ENCODE peak calls at places on chromosome 17, in four cellular contexts. W is MCF 10A, B is GM23338, O is cardiac muscle cell. E is an unnamed sample.
A peak's percentile ranks its signal among the peaks of the same experiment; 100 is the strongest.

GRCh38 chr17:82281502-82282238 is 8.2 kb upstream of the CSNK1D start:
- DNase-seq in W (peak; percentile 94), B (no peak), O (no peak), E (no peak)

GRCh38 chr17:77501101-77501566 is 360.4 kb downstream of the SEC14L1 start:
- DNase-seq in W (no peak), B (peak; percentile 86), O (peak; percentile 35), E (no peak)

GRCh38 chr17:78748730-78749317 is 33.2 kb downstream of the CYTH1 start:
- DNase-seq in W (peak; percentile 56), B (no peak), O (peak; percentile 54), E (peak; percentile 32)

GRCh38 chr17:51670899-51671298 is 410.6 kb downstream of the UTP18 start:
- DNase-seq in W (no peak), B (no peak), O (no peak), E (no peak)

GRCh38 chr17:35074711-35075707 is 11.5 kb upstream of the RFFL start:
- DNase-seq in W (no peak), B (no peak), O (no peak), E (no peak)

GRCh38 chr17:75877752-75878173 is 618 bp downstream of the TRIM47 start:
- DNase-seq in W (peak; percentile 76), B (peak; percentile 91), O (peak; percentile 78), E (no peak)

GRCh38 chr17:17645961-17646360 is 35.3 kb upstream of the RAI1 start:
- DNase-seq in W (no peak), B (no peak), O (peak; percentile 40), E (no peak)

GRCh38 chr17:59074494-59074893 is 32.2 kb downstream of the TRIM37 start:
- DNase-seq in W (peak; percentile 36), B (no peak), O (peak; percentile 48), E (peak; percentile 22)

GRCh38 chr17:47850692-47851573 is at the start of gene SP6:
- DNase-seq in W (peak; percentile 87), B (peak; percentile 93), O (peak; percentile 62), E (no peak)

GRCh38 chr17:40399185-40399584 is 18.5 kb downstream of the TOP2A start:
- DNase-seq in W (peak; percentile 61), B (peak; percentile 73), O (peak; percentile 77), E (peak; percentile 34)

GRCh38 chr17:79279320-79279719 is 204.7 kb downstream of the ENGASE start:
- DNase-seq in W (no peak), B (no peak), O (no peak), E (no peak)

GRCh38 chr17:50660042-50660886 is 25.6 kb downstream of the ABCC3 start:
- DNase-seq in W (peak; percentile 82), B (no peak), O (peak; percentile 58), E (no peak)

GRCh38 chr17:74132354-74132753 is 71.1 kb upstream of the RPL38 start:
- DNase-seq in W (no peak), B (no peak), O (no peak), E (no peak)

GRCh38 chr17:13786000-13786598 is 184.4 kb upstream of the HS3ST3A1 start:
- DNase-seq in W (no peak), B (no peak), O (peak; percentile 43), E (peak; percentile 18)

GRCh38 chr17:69898606-69899005 is 176.4 kb upstream of the KCNJ16 start:
- DNase-seq in W (no peak), B (no peak), O (peak; percentile 16), E (no peak)

GRCh38 chr17:9959377-9959981 is 54.4 kb upstream of the RCVRN start:
- DNase-seq in W (peak; percentile 34), B (peak; percentile 87), O (peak; percentile 67), E (peak; percentile 8)

GRCh38 chr17:41697122-41697962 is 8.7 kb downstream of the EIF1 start:
- DNase-seq in W (peak; percentile 54), B (no peak), O (peak; percentile 85), E (no peak)

GRCh38 chr17:29557085-29557697 is 9.6 kb downstream of the ABHD15 start:
- DNase-seq in W (no peak), B (no peak), O (peak; percentile 54), E (no peak)

GRCh38 chr17:40901981-40902862 is 17.2 kb upstream of the KRT20 start:
- DNase-seq in W (peak; percentile 75), B (no peak), O (no peak), E (no peak)

DNA sequence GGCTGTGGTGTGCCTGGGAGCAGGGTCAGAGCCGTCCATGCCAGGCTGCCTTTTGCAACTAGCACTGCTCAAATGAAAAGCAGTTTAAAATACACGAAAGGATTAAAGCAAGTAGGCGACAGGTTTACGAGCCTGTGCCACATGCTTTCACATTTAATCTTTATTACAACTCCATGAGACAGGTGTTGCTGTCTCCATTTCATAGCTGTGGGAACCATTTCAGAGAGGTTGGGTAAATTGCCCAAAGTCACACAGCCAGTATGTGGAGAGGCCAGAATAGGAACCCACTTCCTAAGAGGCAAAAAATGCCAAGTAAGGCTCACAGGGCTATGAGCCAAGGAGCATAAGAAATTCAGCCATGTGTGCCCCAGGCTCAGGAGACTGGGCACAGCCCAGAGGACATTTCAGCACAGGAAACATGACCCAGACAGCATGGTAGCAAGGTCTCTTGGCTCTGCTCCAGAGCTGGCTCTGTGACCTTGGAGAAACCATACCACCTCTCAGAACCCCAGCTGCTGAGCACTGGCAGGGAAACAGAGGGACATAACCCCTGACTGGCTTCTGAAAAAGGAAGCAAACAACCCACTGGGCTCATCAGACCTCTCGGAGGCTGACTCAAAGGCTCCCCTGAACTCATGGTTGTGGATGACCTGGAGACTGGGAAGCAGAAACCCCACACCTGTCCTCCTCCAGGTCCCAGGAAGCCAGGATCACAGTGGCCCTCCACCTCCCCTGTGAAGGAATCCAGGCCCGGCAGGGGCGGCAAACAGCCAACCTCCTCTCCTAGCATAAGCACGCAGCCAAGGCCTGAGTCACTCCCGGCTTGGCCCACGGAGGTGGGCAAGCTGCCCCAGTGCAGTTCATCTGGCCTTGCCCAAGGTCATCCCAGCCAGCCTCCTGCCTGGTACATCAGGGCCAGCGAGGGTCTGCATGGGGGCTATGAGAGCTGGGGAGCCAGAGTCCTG is 40.3 kb upstream of the MRPS23 start:
- DNase-seq in W (peak; percentile 92), B (no peak), O (peak; percentile 88), E (peak; percentile 68)
- TF ChIP-seq CTCF in W (no peak), B (no peak), O (peak; percentile 12), E (no peak)

DNA sequence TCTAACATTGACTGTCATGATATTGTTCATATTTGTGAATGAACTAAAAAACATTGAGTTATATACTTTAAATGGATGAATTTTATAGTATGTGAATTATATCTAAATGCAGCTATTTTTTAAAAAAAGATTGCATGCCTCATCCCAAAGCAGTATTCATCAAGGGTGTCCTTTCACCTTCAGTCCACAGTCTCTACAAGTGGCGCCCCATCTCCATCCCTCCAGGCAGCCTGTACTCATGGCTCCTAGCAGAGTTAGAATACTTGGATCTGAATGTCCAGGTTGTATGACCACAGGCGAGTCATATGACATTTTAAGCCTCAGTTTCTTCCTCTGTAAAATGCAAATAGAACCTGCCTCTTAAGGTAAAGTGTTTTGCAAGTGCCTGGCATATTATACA is 69.8 kb downstream of the TMEM100 start:
- DNase-seq in W (no peak), B (no peak), O (no peak), E (no peak)
- TF ChIP-seq CTCF in W (no peak), B (peak; percentile 7), O (no peak), E (no peak)

DNA sequence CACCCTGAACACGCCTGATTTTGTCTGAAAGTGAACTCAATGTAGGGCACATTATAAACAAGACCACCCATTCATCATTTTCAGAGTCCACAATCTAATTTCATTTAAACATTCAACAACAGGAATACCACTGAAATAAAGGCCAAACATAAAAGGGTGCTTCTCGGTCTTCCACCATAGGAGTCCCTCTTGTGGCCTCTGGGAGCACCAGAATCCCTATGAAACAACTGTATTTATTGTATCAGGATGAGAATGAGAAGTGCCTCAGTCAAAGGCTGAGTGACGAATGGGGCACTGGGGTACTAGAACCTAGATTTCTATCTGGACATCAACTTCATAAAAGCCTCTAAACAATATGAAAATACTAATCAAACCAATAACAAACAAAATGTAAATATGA is 40.4 kb downstream of the NXPH3 start:
- DNase-seq in W (peak; percentile 5), B (peak; percentile 41), O (peak; percentile 15), E (no peak)
- TF ChIP-seq CTCF in W (no peak), B (peak; percentile 30), O (peak; percentile 29), E (peak; percentile 14)

DNA sequence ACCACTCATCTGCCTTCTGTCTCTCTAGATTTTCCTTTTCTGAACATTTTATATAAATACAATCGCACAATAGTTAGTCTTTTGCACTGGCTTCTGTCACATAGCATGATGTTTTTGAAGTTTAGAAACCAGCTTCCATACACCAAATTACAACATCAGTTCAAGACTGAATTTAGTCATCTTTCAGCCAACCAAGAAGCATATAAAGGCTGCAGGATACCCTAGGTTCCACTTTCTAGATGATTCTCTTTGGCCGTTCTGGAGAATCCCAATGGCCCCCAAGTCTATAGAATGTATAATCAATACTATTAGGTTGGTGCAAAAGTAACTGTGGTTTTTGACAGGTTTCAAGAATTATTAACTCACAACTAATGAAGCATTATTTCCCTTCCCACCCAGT is 19.4 kb downstream of the SCPEP1 start:
- DNase-seq in W (no peak), B (no peak), O (no peak), E (no peak)
- TF ChIP-seq CTCF in W (no peak), B (no peak), O (no peak), E (no peak)

DNA sequence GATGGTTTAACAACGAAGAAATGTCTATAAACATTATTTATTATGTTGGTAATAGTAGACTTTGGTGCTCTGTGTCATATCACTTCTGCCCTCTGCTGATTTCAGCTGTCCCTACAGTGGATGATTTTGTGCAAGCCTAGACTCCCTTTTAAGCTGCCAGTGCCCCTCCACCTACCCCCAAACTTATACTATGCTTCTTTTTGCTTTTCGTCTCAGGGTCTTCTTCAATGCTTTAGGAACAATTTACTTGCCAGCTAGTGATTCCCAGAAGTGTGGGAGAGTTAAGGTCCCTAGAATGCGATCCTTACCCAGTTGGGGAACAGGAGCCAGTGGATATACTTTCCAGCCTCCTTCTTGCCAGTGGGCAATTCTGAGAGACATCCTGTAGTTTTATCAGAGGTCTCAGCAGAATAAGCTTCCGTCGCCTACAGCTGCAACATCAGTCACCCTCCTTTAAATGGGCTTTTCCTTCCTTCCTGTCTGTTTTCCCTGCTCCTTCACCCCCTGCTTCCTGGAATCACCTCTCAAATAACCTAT is 4.1 kb downstream of the ICAM2 start:
- DNase-seq in W (no peak), B (no peak), O (no peak), E (no peak)
- TF ChIP-seq CTCF in W (no peak), B (peak; percentile 15), O (peak; percentile 20), E (peak; percentile 15)

GRCh38 chr17:49582789-49583188 is 7.1 kb downstream of the NXPH3 start:
- DNase-seq in W (peak; percentile 49), B (no peak), O (no peak), E (no peak)

GRCh38 chr17:49583889-49584288 is 8.2 kb downstream of the NXPH3 start:
- DNase-seq in W (no peak), B (no peak), O (no peak), E (no peak)

GRCh38 chr17:49583226-49583625 is 7.6 kb downstream of the NXPH3 start:
- DNase-seq in W (no peak), B (no peak), O (no peak), E (no peak)

GRCh38 chr17:49587366-49588073 is 11.8 kb downstream of the NXPH3 start:
- DNase-seq in W (no peak), B (no peak), O (no peak), E (no peak)

DNA sequence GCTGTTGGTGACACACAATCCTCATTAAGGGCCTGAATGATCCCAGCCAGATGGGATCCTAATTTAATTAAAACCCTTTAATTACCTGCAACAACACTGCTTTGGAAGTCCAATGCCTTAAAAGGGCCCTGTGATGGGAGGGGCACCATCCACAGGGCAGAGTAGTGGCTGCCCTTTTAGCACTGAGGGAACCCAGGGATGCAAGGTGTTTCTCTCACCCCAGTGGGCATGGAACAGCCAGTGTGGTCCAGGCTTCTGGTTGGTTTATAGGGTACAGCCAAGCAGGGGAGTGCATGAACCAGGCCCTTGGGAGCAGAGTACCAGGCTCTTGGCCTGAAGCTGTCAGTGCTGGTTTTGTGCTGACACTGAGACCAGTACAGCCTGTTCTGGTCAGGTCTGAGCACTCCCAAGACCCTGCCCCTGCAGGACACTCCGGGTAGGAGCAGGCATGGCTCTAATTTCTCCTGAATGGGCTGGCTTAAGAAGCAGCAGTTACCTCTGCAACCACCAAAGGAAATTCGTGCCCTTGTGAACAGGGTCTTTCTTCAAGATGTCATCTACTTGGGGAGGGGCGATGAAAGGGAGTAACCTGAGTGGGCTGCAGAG is 9.9 kb downstream of the NXPH3 start:
- DNase-seq in W (no peak), B (peak; percentile 85), O (no peak), E (no peak)
- TF ChIP-seq CTCF in W (no peak), B (peak; percentile 49), O (peak; percentile 20), E (no peak)